ENCODE peak calls at places on chromosomes 16 and 17, in nine cellular contexts. K is D721Med, D is dorsolateral prefrontal cortex, R is uterus, S is lower leg skin, J is K562, X is A549, T is GM23338, I is neural progenitor cell. U is an unnamed sample.

GRCh38 chr17:7348478-7349242 is 3.3 kb upstream of the KCTD11 start:
- DNase-seq in K (no peak), D (no peak), R (no peak), S (no peak), J (no peak), X (no peak), T (no peak), I (no peak), U (no peak)

GRCh38 chr16:55469821-55470532 is 9.0 kb upstream of the MMP2 start:
- DNase-seq in K (no peak), D (no peak), R (no peak), S (no peak), J (no peak), X (no peak), T (peak; percentile 32), I (peak; percentile 69), U (no peak)

GRCh38 chr16:20940864-20941634 is 40.5 kb downstream of the LYRM1 start:
- DNase-seq in K (no peak), D (no peak), R (no peak), S (no peak), J (no peak), X (no peak), T (no peak), I (no peak), U (no peak)

GRCh38 chr17:31216053-31216751 is 80.8 kb downstream of the OMG start:
- DNase-seq in K (no peak), D (no peak), R (peak; percentile 30), S (no peak), J (peak; percentile 41), X (peak; percentile 62), T (peak; percentile 77), I (peak; percentile 60), U (no peak)

GRCh38 chr16:52634101-52634500 is 87.2 kb upstream of the TOX3 start:
- DNase-seq in K (no peak), D (no peak), R (no peak), S (no peak), J (no peak), X (no peak), T (no peak), I (no peak), U (no peak)

GRCh38 chr17:66542183-66542966 is 240.0 kb downstream of the PRKCA start:
- DNase-seq in K (no peak), D (no peak), R (no peak), S (no peak), J (peak; percentile 18), X (no peak), T (no peak), I (no peak), U (no peak)

GRCh38 chr17:83116311-83116771 is 36.9 kb downstream of the METRNL start:
- DNase-seq in K (no peak), D (no peak), R (no peak), S (no peak), J (no peak), X (no peak), T (no peak), I (no peak), U (no peak)

GRCh38 chr17:41682611-41683010 is 6.1 kb upstream of the EIF1 start:
- DNase-seq in K (no peak), D (no peak), R (no peak), S (no peak), J (no peak), X (no peak), T (no peak), I (no peak), U (no peak)

GRCh38 chr17:50672831-50673551 is 34.7 kb downstream of the ANKRD40 start:
- DNase-seq in K (no peak), D (no peak), R (no peak), S (peak; percentile 40), J (no peak), X (no peak), T (no peak), I (no peak), U (no peak)

GRCh38 chr16:22370038-22370541 is 4.3 kb downstream of the CDR2 start:
- DNase-seq in K (no peak), D (no peak), R (no peak), S (no peak), J (no peak), X (no peak), T (no peak), I (no peak), U (no peak)

GRCh38 chr16:63883091-63883490 is 1238.8 kb downstream of the CDH11 start:
- DNase-seq in K (no peak), D (no peak), R (no peak), S (no peak), J (no peak), X (no peak), T (peak; percentile 30), I (no peak), U (no peak)

DNA sequence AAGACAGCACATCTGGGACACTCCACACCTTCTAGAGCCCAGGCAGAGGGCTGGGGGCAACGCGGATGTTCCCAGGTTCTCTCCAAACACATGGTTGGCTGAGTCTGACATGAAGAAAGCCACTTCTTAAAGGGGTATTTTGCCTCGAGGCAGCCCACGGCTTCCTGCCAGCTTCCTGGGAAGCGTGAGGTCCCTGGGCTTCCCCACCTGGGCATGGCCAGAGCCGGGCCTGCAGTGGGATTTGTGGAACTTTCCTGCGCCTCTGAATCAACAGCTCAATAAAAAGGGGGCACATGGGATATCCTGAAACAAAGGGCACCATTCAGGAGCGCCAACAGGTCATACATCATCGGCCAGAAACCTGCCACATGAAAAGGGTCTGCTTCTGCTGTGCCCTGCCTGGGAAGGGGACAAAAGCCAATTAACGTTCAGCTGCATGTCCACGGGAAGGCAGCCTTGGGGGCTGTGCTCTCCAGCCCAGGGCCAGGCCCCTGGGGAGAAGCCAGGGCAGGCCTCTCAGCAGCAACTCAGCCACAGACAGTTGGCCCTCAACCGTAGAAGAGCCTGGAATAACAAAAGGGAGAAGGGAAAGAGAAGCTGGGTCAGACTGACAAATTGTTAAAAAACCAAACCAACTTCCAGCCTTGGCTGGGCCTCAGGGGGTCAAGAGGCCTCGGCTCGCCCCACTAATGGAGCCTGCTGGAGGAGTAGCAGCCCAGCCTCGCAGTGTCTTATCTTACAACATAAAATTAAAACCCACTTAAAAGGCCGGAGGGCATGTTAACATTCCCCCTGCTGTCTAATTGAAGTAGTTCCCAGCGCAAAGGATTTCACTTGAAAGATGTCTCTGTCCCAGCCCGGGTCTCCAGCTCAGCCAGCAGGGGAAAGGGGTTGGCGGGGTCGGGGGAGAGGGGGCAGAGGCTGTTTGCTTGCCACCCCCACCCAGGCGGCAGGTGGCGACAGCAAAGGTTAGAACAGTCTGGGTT is 34.2 kb downstream of the TBX4 start:
- DNase-seq in K (no peak), D (no peak), R (no peak), S (no peak), J (no peak), X (no peak), T (peak; percentile 37), I (peak; percentile 44), U (no peak)
- TF ChIP-seq CTCF in K (no peak), D (no peak), R (no peak), S (no peak), J (no peak), X (no peak), T (no peak), I (peak; percentile 9), U (no peak)

GRCh38 chr16:2883027-2883846 is at the start of gene FLYWCH2:
- DNase-seq in K (peak; percentile 82), D (peak; percentile 97), R (peak; percentile 97), S (peak; percentile 98), J (peak; percentile 97), X (peak; percentile 97), T (peak; percentile 99), I (peak; percentile 99), U (peak; percentile 96)
- TF ChIP-seq CTCF in K (no peak), D (no peak), R (peak; percentile 43), S (no peak), J (no peak), X (no peak), T (peak; percentile 10), I (peak; percentile 22), U (no peak)

GRCh38 chr16:57604177-57604576 is 24.3 kb upstream of the ADGRG1 start:
- DNase-seq in K (no peak), D (no peak), R (no peak), S (peak; percentile 8), J (no peak), X (no peak), T (no peak), I (no peak), U (peak; percentile 46)

GRCh38 chr16:57607676-57608461 is 20.6 kb upstream of the ADGRG1 start:
- DNase-seq in K (no peak), D (no peak), R (no peak), S (peak; percentile 3), J (no peak), X (no peak), T (no peak), I (no peak), U (peak; percentile 56)

GRCh38 chr16:57606147-57606846 is 22.1 kb upstream of the ADGRG1 start:
- DNase-seq in K (no peak), D (no peak), R (no peak), S (peak; percentile 9), J (peak; percentile 19), X (no peak), T (no peak), I (no peak), U (peak; percentile 19)

GRCh38 chr16:57608462-57609113 is 19.8 kb upstream of the ADGRG1 start:
- DNase-seq in K (no peak), D (no peak), R (no peak), S (peak; percentile 6), J (no peak), X (no peak), T (no peak), I (no peak), U (peak; percentile 55)

GRCh38 chr16:57606847-57607501 is 21.5 kb upstream of the ADGRG1 start:
- DNase-seq in K (no peak), D (no peak), R (no peak), S (no peak), J (no peak), X (no peak), T (no peak), I (no peak), U (peak; percentile 67)
- TF ChIP-seq CTCF in K (no peak), D (no peak), R (no peak), S (no peak), J (no peak), X (no peak), T (no peak), I (no peak), U (no peak)

GRCh38 chr16:26863971-26864370 is 202.8 kb upstream of the C16orf82 start:
- DNase-seq in K (no peak), D (no peak), R (no peak), S (no peak), J (no peak), X (no peak), T (no peak), I (no peak), U (no peak)

GRCh38 chr16:26859086-26859485 is 207.6 kb upstream of the C16orf82 start:
- DNase-seq in K (no peak), D (no peak), R (no peak), S (no peak), J (no peak), X (no peak), T (no peak), I (no peak), U (peak; percentile 40)

GRCh38 chr16:26857371-26857770 is 209.4 kb upstream of the C16orf82 start:
- DNase-seq in K (no peak), D (no peak), R (no peak), S (no peak), J (no peak), X (no peak), T (no peak), I (no peak), U (peak; percentile 52)

GRCh38 chr16:26856791-26857190 is 209.9 kb upstream of the C16orf82 start:
- DNase-seq in K (no peak), D (no peak), R (no peak), S (no peak), J (no peak), X (no peak), T (no peak), I (no peak), U (peak; percentile 34)

GRCh38 chr16:26860506-26860905 is 206.2 kb upstream of the C16orf82 start:
- DNase-seq in K (no peak), D (no peak), R (no peak), S (no peak), J (no peak), X (no peak), T (no peak), I (no peak), U (no peak)
- TF ChIP-seq CTCF in K (no peak), D (no peak), R (no peak), S (no peak), J (no peak), X (no peak), T (no peak), I (no peak), U (no peak)